ENCODE peak calls at places on chromosomes 16 and 17, in seven cellular contexts. W is PC-3, L is breast epithelium, A is mesendoderm, Q is A549, R is RWPE1, M is heart right ventricle. U is an unnamed sample.

GRCh38 chr17:71286625-71287024 is 834.2 kb upstream of the SOX9 start:
- DNase-seq in W (no peak), L (no peak), A (peak; percentile 45), Q (no peak), R (no peak), M (no peak), U (no peak)

GRCh38 chr17:60361889-60362288 is 30.0 kb downstream of the USP32 start:
- DNase-seq in W (no peak), L (no peak), A (no peak), Q (no peak), R (no peak), M (no peak), U (no peak)

GRCh38 chr16:15739940-15740339 is 89.9 kb downstream of the NDE1 start:
- DNase-seq in W (no peak), L (no peak), A (no peak), Q (no peak), R (no peak), M (no peak), U (no peak)

GRCh38 chr16:82440336-82440735 is 186.4 kb upstream of the CDH13 start:
- DNase-seq in W (no peak), L (no peak), A (peak; percentile 97), Q (no peak), R (no peak), M (no peak), U (no peak)

GRCh38 chr17:68461589-68461988 is 4.3 kb upstream of the WIPI1 start:
- DNase-seq in W (no peak), L (no peak), A (no peak), Q (no peak), R (no peak), M (no peak), U (no peak)

GRCh38 chr16:79358188-79358587 is 242.3 kb downstream of the MAF start:
- DNase-seq in W (no peak), L (no peak), A (no peak), Q (no peak), R (no peak), M (peak; percentile 33), U (no peak)

GRCh38 chr16:56600398-56600999 is 7.9 kb upstream of the MT2A start:
- DNase-seq in W (peak; percentile 68), L (no peak), A (peak; percentile 55), Q (peak; percentile 69), R (peak; percentile 62), M (no peak), U (no peak)

GRCh38 chr17:14428640-14429029 is 127.8 kb downstream of the HS3ST3B1 start:
- DNase-seq in W (no peak), L (no peak), A (no peak), Q (no peak), R (no peak), M (no peak), U (no peak)

GRCh38 chr17:19753049-19753444 is 4.9 kb upstream of the ALDH3A1 start:
- DNase-seq in W (peak; percentile 99), L (peak; percentile 93), A (peak; percentile 61), Q (peak; percentile 99), R (peak; percentile 95), M (peak; percentile 67), U (no peak)

GRCh38 chr17:82107341-82107860 is 9.4 kb upstream of the FASN start:
- DNase-seq in W (peak; percentile 25), L (no peak), A (peak; percentile 28), Q (peak; percentile 59), R (no peak), M (no peak), U (no peak)

GRCh38 chr16:9966569-9967157 is 215.6 kb downstream of the GRIN2A start:
- DNase-seq in W (peak; percentile 65), L (no peak), A (peak; percentile 6), Q (no peak), R (no peak), M (no peak), U (no peak)

GRCh38 chr17:64148699-64149098 is 18.8 kb upstream of the ERN1 start:
- DNase-seq in W (peak; percentile 41), L (no peak), A (peak; percentile 56), Q (peak; percentile 44), R (no peak), M (peak; percentile 45), U (no peak)

GRCh38 chr17:50426472-50426782 is 409 bp downstream of the ACSF2 start:
- DNase-seq in W (no peak), L (no peak), A (peak; percentile 61), Q (no peak), R (no peak), M (no peak), U (no peak)

GRCh38 chr17:48620497-48621139 is 5.5 kb upstream of the HOXB8 start:
- DNase-seq in W (no peak), L (no peak), A (no peak), Q (no peak), R (no peak), M (no peak), U (no peak)

GRCh38 chr17:47934856-47935255 is 6.5 kb upstream of the PNPO start:
- DNase-seq in W (peak; percentile 71), L (no peak), A (no peak), Q (no peak), R (no peak), M (no peak), U (no peak)

GRCh38 chr17:78133971-78134898 is 3.7 kb downstream of the TMC8 start:
- DNase-seq in W (peak; percentile 73), L (no peak), A (peak; percentile 94), Q (peak; percentile 80), R (no peak), M (no peak), U (peak; percentile 26)
- H3K27ac ChIP-seq in W (no peak overlapping the region), L (no peak overlapping the region), A (no peak overlapping the region), Q (no peak overlapping the region), R (peak overlapping the region; percentile 44), M (no peak overlapping the region), U (no peak overlapping the region)

GRCh38 chr17:17109896-17110295 is 67.6 kb downstream of the MPRIP start:
- DNase-seq in W (no peak), L (no peak), A (no peak), Q (peak; percentile 62), R (peak; percentile 23), M (no peak), U (no peak)
- H3K27ac ChIP-seq in W (peak overlapping the region; percentile 11), L (peak overlapping the region; percentile 67), A (no peak overlapping the region), Q (peak overlapping the region; percentile 74), R (peak overlapping the region; percentile 79), M (peak overlapping the region; percentile 82), U (peak overlapping the region; percentile 74)

GRCh38 chr16:66880288-66881013 is at the start of gene PDP2:
- DNase-seq in W (peak; percentile 89), L (peak; percentile 96), A (peak; percentile 99), Q (peak; percentile 96), R (peak; percentile 97), M (peak; percentile 96), U (peak; percentile 86)

GRCh38 chr16:66881014-66881417 is 701 bp downstream of the PDP2 start:
- DNase-seq in W (no peak), L (peak; percentile 26), A (no peak), Q (no peak), R (no peak), M (no peak), U (no peak)

GRCh38 chr16:66874079-66874775 is 6.1 kb upstream of the PDP2 start:
- DNase-seq in W (peak; percentile 8), L (no peak), A (peak; percentile 15), Q (no peak), R (no peak), M (no peak), U (no peak)

GRCh38 chr16:66881560-66881959 is 1.2 kb downstream of the PDP2 start:
- DNase-seq in W (no peak), L (no peak), A (no peak), Q (no peak), R (no peak), M (no peak), U (no peak)

GRCh38 chr16:66878067-66878466 is 2.2 kb upstream of the PDP2 start:
- DNase-seq in W (no peak), L (no peak), A (no peak), Q (no peak), R (no peak), M (no peak), U (no peak)
- H3K27ac ChIP-seq in W (no peak overlapping the region), L (no peak overlapping the region), A (no peak overlapping the region), Q (no peak overlapping the region), R (no peak overlapping the region), M (no peak overlapping the region), U (no peak overlapping the region)

GRCh38 chr17:8441690-8442089 is 6.0 kb downstream of the NDEL1 start:
- DNase-seq in W (no peak), L (no peak), A (no peak), Q (no peak), R (no peak), M (no peak), U (no peak)
- H3K27ac ChIP-seq in W (no peak overlapping the region), L (peak overlapping the region; percentile 11), A (no peak overlapping the region), Q (no peak overlapping the region), R (no peak overlapping the region), M (no peak overlapping the region), U (no peak overlapping the region)